ENCODE peak calls at places on chromosome 16, in eight cellular contexts. U, Z, H, A, B, E, J and K are unnamed samples.
A peak's percentile ranks its signal among the peaks of the same experiment; 100 is the strongest.

GRCh38 chr16:57619133-57619605 is 9.3 kb upstream of the ADGRG1 start:
- DNase-seq in Z (no peak), J (no peak), E (no peak), U (no peak), H (no peak), A (no peak), B (no peak), K (no peak)

GRCh38 chr16:68386628-68387027 is 61.7 kb downstream of the SMPD3 start:
- DNase-seq in B (no peak), Z (no peak), A (no peak), E (no peak), J (no peak), U (no peak), H (no peak), K (no peak)

GRCh38 chr16:67165121-67166034 is 833 bp downstream of the HSF4 start:
- DNase-seq in U (no peak), E (no peak), Z (no peak), H (no peak), A (no peak), B (no peak), J (no peak), K (no peak)

GRCh38 chr16:28192811-28193529 is 18.8 kb downstream of the XPO6 start:
- DNase-seq in E (peak; percentile 89), Z (peak; percentile 49), A (peak; percentile 61), B (no peak), U (peak; percentile 73), H (no peak), J (peak; percentile 59), K (peak; percentile 55)

GRCh38 chr16:12459401-12459791 is 344.3 kb downstream of the CPPED1 start:
- DNase-seq in A (no peak), E (no peak), Z (no peak), H (no peak), B (no peak), U (no peak), J (no peak), K (no peak)

GRCh38 chr16:12089492-12090161 is 113.1 kb downstream of the SNX29 start:
- DNase-seq in B (no peak), J (no peak), E (peak; percentile 23), H (no peak), U (peak; percentile 36), A (no peak), Z (no peak), K (peak; percentile 25)

GRCh38 chr16:68005786-68006286 is 6.6 kb upstream of the DPEP2 start:
- DNase-seq in B (no peak), Z (no peak), E (peak; percentile 76), J (no peak), H (no peak), A (no peak), U (peak; percentile 69), K (peak; percentile 66)

GRCh38 chr16:69077251-69077650 is 28.2 kb upstream of the HAS3 start:
- DNase-seq in E (no peak), U (no peak), A (no peak), B (no peak), Z (no peak), H (no peak), J (no peak), K (no peak)

GRCh38 chr16:2458887-2459646 is 842 bp upstream of the TEDC2 start:
- DNase-seq in B (no peak), J (no peak), H (peak; percentile 60), U (no peak), E (no peak), Z (no peak), A (no peak), K (no peak)

GRCh38 chr16:75304521-75305363 is 53.3 kb upstream of the BCAR1 start:
- DNase-seq in H (no peak), B (no peak), U (no peak), J (no peak), E (no peak), Z (no peak), A (no peak), K (no peak)

GRCh38 chr16:72819345-72819744 is 228.6 kb downstream of the ZFHX3 start:
- DNase-seq in H (no peak), U (no peak), A (no peak), Z (no peak), J (no peak), E (no peak), B (no peak), K (no peak)

GRCh38 chr16:67155305-67156145 is 4.2 kb downstream of the TRADD start:
- DNase-seq in A (peak; percentile 62), E (peak; percentile 62), U (peak; percentile 75), H (peak; percentile 78), Z (peak; percentile 69), J (peak; percentile 67), B (no peak), K (peak; percentile 66)

GRCh38 chr16:1275791-1276579 is 20.1 kb downstream of the TPSD1 start:
- DNase-seq in A (no peak), J (no peak), Z (no peak), E (no peak), H (no peak), U (no peak), B (no peak), K (no peak)

GRCh38 chr16:2090819-2091721 is 43.3 kb downstream of the TSC2 start:
- DNase-seq in B (peak; percentile 52), H (no peak), A (no peak), Z (no peak), E (no peak), J (peak; percentile 9), U (no peak), K (no peak)

GRCh38 chr16:23280483-23280967 is 21.6 kb upstream of the SCNN1B start:
- DNase-seq in Z (no peak), U (no peak), A (no peak), J (no peak), E (no peak), B (peak; percentile 48), H (no peak), K (no peak)

GRCh38 chr16:10916534-10916933 is 25.7 kb downstream of the DEXI start:
- DNase-seq in A (no peak), U (no peak), E (no peak), H (no peak), J (no peak), Z (no peak), B (no peak), K (no peak)

GRCh38 chr16:27389272-27389961 is 12.6 kb upstream of the IL21R start:
- DNase-seq in Z (no peak), H (no peak), A (no peak), B (no peak), J (no peak), E (no peak), U (no peak), K (no peak)

GRCh38 chr16:31409433-31409832 is 16.3 kb downstream of the ITGAD start:
- DNase-seq in J (no peak), U (no peak), B (no peak), Z (no peak), A (no peak), E (no peak), H (no peak), K (no peak)

GRCh38 chr16:88789593-88789992 is 4.6 kb upstream of the PIEZO1 start:
- DNase-seq in J (no peak), B (no peak), H (no peak), U (no peak), Z (no peak), A (no peak), E (no peak), K (no peak)

GRCh38 chr16:88368994-88369393 is 13.8 kb upstream of the ZNF469 start:
- DNase-seq in A (no peak), J (no peak), E (no peak), U (no peak), B (no peak), Z (no peak), H (no peak), K (no peak)

GRCh38 chr16:84461029-84461415 is 43.4 kb downstream of the MEAK7 start:
- DNase-seq in U (no peak), J (no peak), Z (no peak), E (no peak), A (no peak), H (no peak), B (peak; percentile 7), K (no peak)

GRCh38 chr16:24670623-24671454 is 58.6 kb upstream of the TNRC6A start:
- DNase-seq in U (no peak), H (peak; percentile 76), Z (no peak), E (no peak), A (no peak), B (no peak), J (no peak), K (no peak)

GRCh38 chr16:24737391-24737871 is 8.0 kb downstream of the TNRC6A start:
- DNase-seq in J (no peak), U (no peak), E (no peak), B (no peak), Z (no peak), H (no peak), A (no peak), K (no peak)

GRCh38 chr16:70460737-70461261 is 6.4 kb downstream of the FCSK start:
- DNase-seq in J (no peak), H (no peak), E (no peak), A (no peak), B (no peak), Z (no peak), U (no peak), K (no peak)

GRCh38 chr16:19672378-19672777 is 45.6 kb downstream of the KNOP1 start:
- DNase-seq in U (no peak), H (no peak), Z (no peak), A (no peak), J (no peak), E (no peak), B (no peak), K (no peak)

GRCh38 chr16:31487720-31488629 is 5.1 kb downstream of the SLC5A2 start:
- DNase-seq in J (peak; percentile 68), U (peak; percentile 72), H (peak; percentile 69), B (no peak), A (peak; percentile 52), Z (no peak), E (peak; percentile 74), K (peak; percentile 81)

GRCh38 chr16:3182608-3183444 is 5.2 kb upstream of the OR1F1 start:
- DNase-seq in Z (peak; percentile 69), B (no peak), A (no peak), J (no peak), U (peak; percentile 37), E (no peak), H (peak; percentile 80), K (peak; percentile 34)

GRCh38 chr16:71762186-71762585 is 37.7 kb upstream of the PHLPP2 start:
- DNase-seq in A (no peak), U (no peak), B (no peak), E (no peak), Z (no peak), J (no peak), H (no peak), K (no peak)

GRCh38 chr16:49470550-49470949 is 96.9 kb downstream of the C16orf78 start:
- DNase-seq in Z (no peak), U (no peak), J (no peak), A (no peak), E (no peak), H (no peak), B (no peak), K (no peak)

GRCh38 chr16:79312502-79312901 is 288.0 kb downstream of the MAF start:
- DNase-seq in H (no peak), U (no peak), E (no peak), B (no peak), Z (no peak), A (no peak), J (no peak), K (no peak)

GRCh38 chr16:59892376-59892775 is 1158.3 kb upstream of the GOT2 start:
- DNase-seq in H (no peak), E (no peak), A (no peak), Z (no peak), U (no peak), J (no peak), B (no peak), K (no peak)

GRCh38 chr16:84484579-84485254 is 19.7 kb downstream of the MEAK7 start:
- DNase-seq in U (no peak), J (no peak), B (no peak), Z (no peak), H (peak; percentile 68), E (no peak), A (no peak), K (no peak)

GRCh38 chr16:56041556-56042140 is 149.6 kb upstream of the GNAO1 start:
- DNase-seq in E (no peak), H (peak; percentile 69), Z (no peak), B (peak; percentile 3), A (no peak), U (peak; percentile 11), J (no peak), K (peak; percentile 10)

GRCh38 chr16:80824623-80825364 is 20.4 kb upstream of the CDYL2 start:
- DNase-seq in B (peak; percentile 2), A (no peak), J (no peak), E (peak; percentile 13), U (peak; percentile 31), Z (no peak), H (peak; percentile 49), K (peak; percentile 25)